ENCODE peak calls at places on chromosome 22, in seven cellular contexts. M is HepG2, B is SK-N-SH, L is GM12878, E is K562, I is HCT116, A is H1. T is an unnamed sample.

GRCh38 chr22:46149998-46150549 is at the start of gene PPARA:
- DNase-seq in L (no peak), M (peak), I (peak), B (peak), A (peak), E (peak), T (peak)

GRCh38 chr22:22770280-22770871 is 117.2 kb upstream of the IGLL5 start:
- DNase-seq in I (no peak), B (peak), L (no peak), A (peak), E (peak), M (peak), T (peak)

GRCh38 chr22:36907464-36907863 is 6.0 kb upstream of the CSF2RB start:
- DNase-seq in B (no peak), A (no peak), E (no peak), M (no peak), I (no peak), L (no peak), T (no peak)

GRCh38 chr22:42928969-42929837 is 72.1 kb upstream of the ARFGAP3 start:
- DNase-seq in I (no peak), L (peak), M (peak), B (no peak), E (no peak), A (no peak), T (no peak)

GRCh38 chr22:20779813-20780148 is 5.9 kb downstream of the SERPIND1 start:
- DNase-seq in M (no peak), A (no peak), E (no peak), I (no peak), B (no peak), L (no peak), T (no peak)

GRCh38 chr22:36860821-36861659 is at the start of gene NCF4:
- DNase-seq in L (peak), E (no peak), I (no peak), M (no peak), A (no peak), B (no peak), T (no peak)

GRCh38 chr22:36528336-36528735 is 630 bp downstream of the EIF3D start:
- DNase-seq in I (no peak), E (peak), B (peak), A (no peak), L (no peak), M (no peak), T (no peak)

GRCh38 chr22:48204296-48204695 is 1441.8 kb downstream of the TBC1D22A start:
- DNase-seq in I (no peak), A (peak), E (no peak), L (no peak), M (no peak), B (no peak), T (no peak)

GRCh38 chr22:23105304-23105703 is 35.0 kb downstream of the GNAZ start:
- DNase-seq in E (no peak), B (no peak), M (no peak), I (no peak), A (no peak), L (no peak), T (no peak)

GRCh38 chr22:29073618-29074275 is 912 bp downstream of the KREMEN1 start:
- DNase-seq in L (no peak), A (peak), E (peak), B (no peak), M (peak), I (no peak), T (peak)

GRCh38 chr22:23786752-23787599 is at the start of gene SMARCB1:
- DNase-seq in E (peak), L (no peak), I (peak), M (peak), B (peak), A (peak), T (peak)

GRCh38 chr22:46657996-46658947 is 38.1 kb downstream of the GRAMD4 start:
- DNase-seq in I (no peak), M (no peak), B (no peak), L (no peak), E (no peak), A (no peak), T (no peak)

GRCh38 chr22:20249797-20250354 is 18.2 kb downstream of the RTN4R start:
- DNase-seq in E (no peak), I (no peak), B (no peak), M (no peak), A (no peak), L (no peak), T (no peak)

GRCh38 chr22:19961201-19961580 is 19.6 kb upstream of the TXNRD2 start:
- DNase-seq in M (no peak), B (peak), I (no peak), A (no peak), E (no peak), L (no peak), T (no peak)

GRCh38 chr22:22759889-22760546 is 115.6 kb downstream of the GGTLC2 start:
- DNase-seq in E (peak), I (no peak), L (no peak), M (no peak), B (no peak), A (no peak), T (no peak)

GRCh38 chr22:25077964-25078363 is 121.7 kb upstream of the CRYBB3 start:
- DNase-seq in A (no peak), L (no peak), M (no peak), E (no peak), B (no peak), I (no peak), T (no peak)

GRCh38 chr22:44118645-44119315 is 61.9 kb upstream of the PARVG start:
- DNase-seq in I (no peak), L (no peak), B (no peak), M (no peak), E (no peak), A (no peak), T (no peak)

GRCh38 chr22:29030618-29031235 is 30.9 kb downstream of the C22orf31 start:
- DNase-seq in A (peak), L (no peak), E (peak), I (peak), M (peak), B (peak), T (peak)

GRCh38 chr22:38104084-38104483 is 6.4 kb downstream of the BAIAP2L2 start:
- DNase-seq in I (peak), A (peak), E (peak), L (no peak), M (no peak), B (no peak), T (no peak)

GRCh38 chr22:19723990-19724827 is 870 bp downstream of the GP1BB start:
- DNase-seq in L (no peak), M (peak), B (no peak), A (peak), E (peak), I (no peak), T (no peak)

GRCh38 chr22:20616451-20617043 is 109.1 kb downstream of the MED15 start:
- DNase-seq in I (no peak), M (no peak), E (no peak), L (no peak), B (no peak), A (no peak), T (no peak)

GRCh38 chr22:31248965-31249940 is 37.2 kb downstream of the LIMK2 start:
- DNase-seq in B (no peak), A (no peak), E (no peak), I (no peak), L (no peak), M (no peak), T (peak)

GRCh38 chr22:31250740-31251330 is 38.7 kb downstream of the LIMK2 start:
- DNase-seq in L (no peak), B (no peak), I (no peak), A (no peak), M (peak), E (no peak), T (peak)

GRCh38 chr22:31248138-31248745 is 36.1 kb downstream of the LIMK2 start:
- DNase-seq in I (no peak), L (no peak), M (no peak), B (peak), A (peak), E (peak), T (peak)

GRCh38 chr22:31259798-31260473 is 32.4 kb downstream of the PIK3IP1 start:
- DNase-seq in I (no peak), L (no peak), A (no peak), M (no peak), B (no peak), E (no peak), T (no peak)

GRCh38 chr22:31253949-31254348 is 38.3 kb downstream of the PIK3IP1 start:
- DNase-seq in B (no peak), M (peak), I (no peak), E (no peak), A (no peak), L (no peak), T (peak)
- TF ChIP-seq JUND in B (no peak), M (no peak), I (no peak), E (no peak), A (no peak), L (no peak), T (no peak)

GRCh38 chr22:40477683-40478348 is 107.4 kb downstream of the SGSM3 start:
- DNase-seq in L (no peak), I (no peak), A (no peak), E (no peak), M (no peak), B (no peak), T (peak)

GRCh38 chr22:40476341-40476740 is 105.9 kb downstream of the SGSM3 start:
- DNase-seq in I (no peak), M (no peak), B (no peak), L (no peak), E (no peak), A (peak), T (no peak)

GRCh38 chr22:40479887-40480538 is 109.6 kb downstream of the SGSM3 start:
- DNase-seq in B (no peak), I (no peak), M (no peak), L (no peak), A (no peak), E (no peak), T (no peak)

GRCh38 chr22:40479126-40479800 is 108.9 kb downstream of the SGSM3 start:
- DNase-seq in L (no peak), B (no peak), I (no peak), E (no peak), M (no peak), A (peak), T (no peak)

GRCh38 chr22:40478456-40479125 is 108.2 kb downstream of the SGSM3 start:
- DNase-seq in L (no peak), E (no peak), B (no peak), A (peak), M (peak), I (no peak), T (no peak)
- TF ChIP-seq JUND in L (no peak), E (no peak), B (no peak), A (no peak), M (no peak), I (no peak), T (no peak)

DNA sequence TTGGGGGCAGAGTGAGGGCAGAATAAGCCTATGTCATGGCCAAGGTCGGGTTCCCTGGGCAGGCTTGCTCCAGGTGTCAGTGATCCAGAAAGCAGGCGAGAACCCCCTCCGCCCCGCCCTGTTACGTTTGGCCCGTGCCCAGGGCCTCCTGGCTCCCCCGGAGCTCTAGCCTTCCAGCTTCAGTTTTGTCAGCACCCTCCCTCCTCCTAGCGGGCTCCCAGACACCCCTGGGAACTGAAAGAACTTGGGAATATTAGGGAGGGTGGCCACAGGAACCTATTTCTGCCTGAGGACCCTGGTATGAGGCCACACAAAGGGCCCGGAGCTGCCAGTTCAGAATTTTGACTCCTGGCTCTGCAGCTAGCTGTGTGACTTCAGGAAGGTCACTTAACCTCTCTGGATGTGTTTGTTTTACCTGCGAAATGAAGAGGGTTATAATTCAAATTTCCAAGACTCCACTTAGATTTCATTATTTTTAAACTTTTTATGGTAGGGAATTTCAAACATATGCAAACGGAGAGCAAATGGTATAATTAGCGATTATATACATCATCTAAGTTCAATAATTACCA is 1.2 kb downstream of the TUBA8 start:
- DNase-seq in M (no peak), I (no peak), A (peak), E (no peak), L (no peak), B (no peak), T (no peak)
- TF ChIP-seq JUND in M (no peak), I (no peak), A (no peak), E (no peak), L (no peak), B (no peak), T (no peak)

DNA sequence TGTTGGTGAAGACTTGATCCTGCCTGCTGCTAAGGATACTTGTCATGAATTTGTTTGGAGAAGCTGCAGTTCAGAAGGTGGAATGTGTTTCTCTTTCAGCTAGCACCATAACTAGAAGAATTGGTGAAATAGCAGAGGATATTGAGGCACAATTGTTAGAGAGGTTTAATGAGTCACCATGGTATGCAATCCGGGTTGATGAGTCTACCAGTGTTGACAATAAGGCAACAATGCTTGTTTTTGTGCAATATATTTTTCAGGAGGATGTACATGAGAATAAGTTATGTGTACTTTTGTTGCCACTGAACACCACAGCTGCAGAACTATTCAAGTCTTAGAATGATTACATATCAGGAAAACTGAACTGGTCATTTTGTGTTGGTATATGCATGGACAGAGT is 457.2 kb upstream of the ISX start:
- DNase-seq in B (no peak), M (no peak), A (no peak), I (no peak), L (no peak), E (no peak), T (no peak)
- TF ChIP-seq JUND in B (no peak), M (no peak), A (no peak), I (no peak), L (no peak), E (no peak), T (no peak)

GRCh38 chr22:49659924-49660315 is 167.8 kb downstream of the BRD1 start:
- DNase-seq in L (no peak), I (no peak), E (no peak), A (no peak), M (no peak), B (no peak), T (no peak)

GRCh38 chr22:49657974-49658550 is 169.6 kb downstream of the BRD1 start:
- DNase-seq in A (no peak), L (no peak), M (no peak), B (no peak), I (no peak), E (no peak), T (no peak)

GRCh38 chr22:49660321-49660720 is 167.4 kb downstream of the BRD1 start:
- DNase-seq in L (no peak), A (no peak), M (no peak), E (no peak), I (no peak), B (no peak), T (no peak)

GRCh38 chr22:49658902-49659280 is 168.8 kb downstream of the BRD1 start:
- DNase-seq in I (no peak), L (no peak), M (no peak), B (no peak), A (no peak), E (no peak), T (no peak)

GRCh38 chr22:49659281-49659923 is 168.3 kb downstream of the BRD1 start:
- DNase-seq in A (no peak), I (no peak), M (no peak), E (no peak), L (no peak), B (no peak), T (no peak)
- TF ChIP-seq JUND in A (no peak), I (no peak), M (no peak), E (no peak), L (no peak), B (no peak), T (no peak)

T was measured in T47D.